ENCODE peak calls at places on chromosomes 3 and 15, in six cellular contexts. One of them, this sample, is unnamed.
A peak's percentile ranks its signal among the peaks of the same experiment; 100 is the strongest.

GRCh38 chr3:25365636-25366035 is 62.4 kb upstream of the RARB start:
- DNase-seq in activated gamma-delta T cell treated with anti-CD3 and anti-CD28 coated beads, Interleukin-2, amount 50 U/mL, for 16 hours: no peak
- DNase-seq in WTC11: no peak
- DNase-seq in transverse colon: no peak
- DNase-seq in EL: no peak
- DNase-seq in hepatocyte: peak; percentile 19
- DNase-seq in this sample: no peak

GRCh38 chr15:42608767-42609488 is 33.5 kb downstream of the STARD9 start:
- DNase-seq in activated gamma-delta T cell treated with anti-CD3 and anti-CD28 coated beads, Interleukin-2, amount 50 U/mL, for 16 hours: no peak
- DNase-seq in WTC11: no peak
- DNase-seq in transverse colon: no peak
- DNase-seq in EL: no peak
- DNase-seq in hepatocyte: no peak
- DNase-seq in this sample: no peak

GRCh38 chr3:61649381-61650170 is 88.2 kb downstream of the PTPRG start:
- DNase-seq in activated gamma-delta T cell treated with anti-CD3 and anti-CD28 coated beads, Interleukin-2, amount 50 U/mL, for 16 hours: no peak
- DNase-seq in WTC11: no peak
- DNase-seq in transverse colon: no peak
- DNase-seq in EL: no peak
- DNase-seq in hepatocyte: no peak
- DNase-seq in this sample: peak; percentile 33

GRCh38 chr3:184593201-184593922 is 31.8 kb downstream of the EPHB3 start:
- DNase-seq in activated gamma-delta T cell treated with anti-CD3 and anti-CD28 coated beads, Interleukin-2, amount 50 U/mL, for 16 hours: no peak
- DNase-seq in WTC11: no peak
- DNase-seq in transverse colon: no peak
- DNase-seq in EL: no peak
- DNase-seq in hepatocyte: no peak
- DNase-seq in this sample: peak; percentile 60

GRCh38 chr15:73322665-73323373 is 45.9 kb downstream of the HCN4 start:
- DNase-seq in activated gamma-delta T cell treated with anti-CD3 and anti-CD28 coated beads, Interleukin-2, amount 50 U/mL, for 16 hours: no peak
- DNase-seq in WTC11: no peak
- DNase-seq in transverse colon: no peak
- DNase-seq in EL: no peak
- DNase-seq in hepatocyte: no peak
- DNase-seq in this sample: no peak

GRCh38 chr15:39976291-39977274 is 42.7 kb downstream of the EIF2AK4 start:
- DNase-seq in activated gamma-delta T cell treated with anti-CD3 and anti-CD28 coated beads, Interleukin-2, amount 50 U/mL, for 16 hours: no peak
- DNase-seq in WTC11: peak; percentile 60
- DNase-seq in transverse colon: peak; percentile 51
- DNase-seq in EL: peak; percentile 74
- DNase-seq in hepatocyte: peak; percentile 66
- DNase-seq in this sample: peak; percentile 79

GRCh38 chr3:112351823-112352222 is 18.9 kb downstream of the CD200 start:
- DNase-seq in activated gamma-delta T cell treated with anti-CD3 and anti-CD28 coated beads, Interleukin-2, amount 50 U/mL, for 16 hours: no peak
- DNase-seq in WTC11: no peak
- DNase-seq in transverse colon: no peak
- DNase-seq in EL: no peak
- DNase-seq in hepatocyte: no peak
- DNase-seq in this sample: no peak

GRCh38 chr3:161126495-161126894 is 21.3 kb upstream of the B3GALNT1 start:
- DNase-seq in activated gamma-delta T cell treated with anti-CD3 and anti-CD28 coated beads, Interleukin-2, amount 50 U/mL, for 16 hours: no peak
- DNase-seq in WTC11: no peak
- DNase-seq in transverse colon: no peak
- DNase-seq in EL: no peak
- DNase-seq in hepatocyte: no peak
- DNase-seq in this sample: no peak

GRCh38 chr3:46972396-46972795 is 4.1 kb downstream of the CCDC12 start:
- DNase-seq in activated gamma-delta T cell treated with anti-CD3 and anti-CD28 coated beads, Interleukin-2, amount 50 U/mL, for 16 hours: no peak
- DNase-seq in WTC11: no peak
- DNase-seq in transverse colon: no peak
- DNase-seq in EL: no peak
- DNase-seq in hepatocyte: no peak
- DNase-seq in this sample: no peak

GRCh38 chr15:63668601-63669000 is 71.4 kb downstream of the FBXL22 start:
- DNase-seq in activated gamma-delta T cell treated with anti-CD3 and anti-CD28 coated beads, Interleukin-2, amount 50 U/mL, for 16 hours: no peak
- DNase-seq in WTC11: no peak
- DNase-seq in transverse colon: no peak
- DNase-seq in EL: no peak
- DNase-seq in hepatocyte: no peak
- DNase-seq in this sample: no peak

GRCh38 chr3:23650371-23651140 is 155.2 kb upstream of the UBE2E1 start:
- DNase-seq in activated gamma-delta T cell treated with anti-CD3 and anti-CD28 coated beads, Interleukin-2, amount 50 U/mL, for 16 hours: no peak
- DNase-seq in WTC11: no peak
- DNase-seq in transverse colon: no peak
- DNase-seq in EL: peak; percentile 90
- DNase-seq in hepatocyte: no peak
- DNase-seq in this sample: no peak

GRCh38 chr15:59255647-59256380 is 49.2 kb downstream of the LDHAL6B start:
- DNase-seq in activated gamma-delta T cell treated with anti-CD3 and anti-CD28 coated beads, Interleukin-2, amount 50 U/mL, for 16 hours: no peak
- DNase-seq in WTC11: no peak
- DNase-seq in transverse colon: peak; percentile 73
- DNase-seq in EL: no peak
- DNase-seq in hepatocyte: peak; percentile 53
- DNase-seq in this sample: no peak

GRCh38 chr15:52642386-52643361 is 36.5 kb downstream of the ATOSA start:
- DNase-seq in activated gamma-delta T cell treated with anti-CD3 and anti-CD28 coated beads, Interleukin-2, amount 50 U/mL, for 16 hours: no peak
- DNase-seq in WTC11: no peak
- DNase-seq in transverse colon: no peak
- DNase-seq in EL: peak; percentile 85
- DNase-seq in hepatocyte: no peak
- DNase-seq in this sample: no peak

GRCh38 chr15:80970018-80970657 is 19.5 kb downstream of the MESD start:
- DNase-seq in activated gamma-delta T cell treated with anti-CD3 and anti-CD28 coated beads, Interleukin-2, amount 50 U/mL, for 16 hours: peak; percentile 40
- DNase-seq in WTC11: peak; percentile 52
- DNase-seq in transverse colon: peak; percentile 58
- DNase-seq in EL: peak; percentile 61
- DNase-seq in hepatocyte: peak; percentile 84
- DNase-seq in this sample: peak; percentile 53

GRCh38 chr3:131619821-131620220 is 117.0 kb upstream of the MRPL3 start:
- DNase-seq in activated gamma-delta T cell treated with anti-CD3 and anti-CD28 coated beads, Interleukin-2, amount 50 U/mL, for 16 hours: no peak
- DNase-seq in WTC11: no peak
- DNase-seq in transverse colon: no peak
- DNase-seq in EL: no peak
- DNase-seq in hepatocyte: no peak
- DNase-seq in this sample: peak; percentile 24

GRCh38 chr3:35640736-35641135 is 1.4 kb downstream of the ARPP21 start:
- DNase-seq in activated gamma-delta T cell treated with anti-CD3 and anti-CD28 coated beads, Interleukin-2, amount 50 U/mL, for 16 hours: no peak
- DNase-seq in WTC11: no peak
- DNase-seq in transverse colon: no peak
- DNase-seq in EL: no peak
- DNase-seq in hepatocyte: no peak
- DNase-seq in this sample: no peak

GRCh38 chr15:40489274-40490175 is 18.7 kb downstream of the CHST14 start:
- DNase-seq in activated gamma-delta T cell treated with anti-CD3 and anti-CD28 coated beads, Interleukin-2, amount 50 U/mL, for 16 hours: no peak
- DNase-seq in WTC11: no peak
- DNase-seq in transverse colon: no peak
- DNase-seq in EL: no peak
- DNase-seq in hepatocyte: no peak
- DNase-seq in this sample: no peak

GRCh38 chr3:14441240-14441919 is 39.0 kb downstream of the SLC6A6 start:
- DNase-seq in activated gamma-delta T cell treated with anti-CD3 and anti-CD28 coated beads, Interleukin-2, amount 50 U/mL, for 16 hours: no peak
- DNase-seq in WTC11: no peak
- DNase-seq in transverse colon: no peak
- DNase-seq in EL: peak; percentile 58
- DNase-seq in hepatocyte: no peak
- DNase-seq in this sample: no peak

GRCh38 chr3:11717768-11718581 is 74.3 kb upstream of the VGLL4 start:
- DNase-seq in activated gamma-delta T cell treated with anti-CD3 and anti-CD28 coated beads, Interleukin-2, amount 50 U/mL, for 16 hours: no peak
- DNase-seq in WTC11: no peak
- DNase-seq in transverse colon: no peak
- DNase-seq in EL: peak; percentile 60
- DNase-seq in hepatocyte: peak; percentile 35
- DNase-seq in this sample: no peak

GRCh38 chr15:50653156-50653743 is 33.3 kb downstream of the TRPM7 start:
- DNase-seq in activated gamma-delta T cell treated with anti-CD3 and anti-CD28 coated beads, Interleukin-2, amount 50 U/mL, for 16 hours: no peak
- DNase-seq in WTC11: no peak
- DNase-seq in transverse colon: no peak
- DNase-seq in EL: no peak
- DNase-seq in hepatocyte: no peak
- DNase-seq in this sample: no peak

GRCh38 chr15:94403246-94403824 is 172.0 kb downstream of the MCTP2 start:
- DNase-seq in activated gamma-delta T cell treated with anti-CD3 and anti-CD28 coated beads, Interleukin-2, amount 50 U/mL, for 16 hours: no peak
- DNase-seq in WTC11: no peak
- DNase-seq in transverse colon: no peak
- DNase-seq in EL: no peak
- DNase-seq in hepatocyte: no peak
- DNase-seq in this sample: no peak

GRCh38 chr3:34742151-34742550 is 897.2 kb upstream of the ARPP21 start:
- DNase-seq in activated gamma-delta T cell treated with anti-CD3 and anti-CD28 coated beads, Interleukin-2, amount 50 U/mL, for 16 hours: no peak
- DNase-seq in WTC11: no peak
- DNase-seq in transverse colon: no peak
- DNase-seq in EL: no peak
- DNase-seq in hepatocyte: no peak
- DNase-seq in this sample: no peak

GRCh38 chr15:100880139-100880896 is 687 bp downstream of the ALDH1A3 start:
- DNase-seq in activated gamma-delta T cell treated with anti-CD3 and anti-CD28 coated beads, Interleukin-2, amount 50 U/mL, for 16 hours: no peak
- DNase-seq in WTC11: peak; percentile 53
- DNase-seq in transverse colon: no peak
- DNase-seq in EL: peak; percentile 26
- DNase-seq in hepatocyte: no peak
- DNase-seq in this sample: no peak

GRCh38 chr15:81071130-81071529 is 62.9 kb upstream of the CFAP161 start:
- DNase-seq in activated gamma-delta T cell treated with anti-CD3 and anti-CD28 coated beads, Interleukin-2, amount 50 U/mL, for 16 hours: no peak
- DNase-seq in WTC11: no peak
- DNase-seq in transverse colon: no peak
- DNase-seq in EL: peak; percentile 17
- DNase-seq in hepatocyte: no peak
- DNase-seq in this sample: no peak

GRCh38 chr3:141553055-141553454 is 66.2 kb downstream of the RASA2 start:
- DNase-seq in activated gamma-delta T cell treated with anti-CD3 and anti-CD28 coated beads, Interleukin-2, amount 50 U/mL, for 16 hours: no peak
- DNase-seq in WTC11: no peak
- DNase-seq in transverse colon: no peak
- DNase-seq in EL: no peak
- DNase-seq in hepatocyte: no peak
- DNase-seq in this sample: no peak

GRCh38 chr15:89416339-89417183 is 79.8 kb downstream of the RHCG start:
- DNase-seq in activated gamma-delta T cell treated with anti-CD3 and anti-CD28 coated beads, Interleukin-2, amount 50 U/mL, for 16 hours: peak; percentile 43
- DNase-seq in WTC11: peak; percentile 99
- DNase-seq in transverse colon: peak; percentile 68
- DNase-seq in EL: peak; percentile 77
- DNase-seq in hepatocyte: peak; percentile 74
- DNase-seq in this sample: peak; percentile 93

GRCh38 chr3:128301186-128302023 is 148.1 kb downstream of the EEFSEC start:
- DNase-seq in activated gamma-delta T cell treated with anti-CD3 and anti-CD28 coated beads, Interleukin-2, amount 50 U/mL, for 16 hours: no peak
- DNase-seq in WTC11: no peak
- DNase-seq in transverse colon: no peak
- DNase-seq in EL: no peak
- DNase-seq in hepatocyte: no peak
- DNase-seq in this sample: no peak

GRCh38 chr3:122794483-122794778 is 438 bp upstream of the SLC49A4 start:
- DNase-seq in activated gamma-delta T cell treated with anti-CD3 and anti-CD28 coated beads, Interleukin-2, amount 50 U/mL, for 16 hours: no peak
- DNase-seq in WTC11: no peak
- DNase-seq in transverse colon: no peak
- DNase-seq in EL: no peak
- DNase-seq in hepatocyte: no peak
- DNase-seq in this sample: no peak

GRCh38 chr3:165744025-165744424 is 93.2 kb downstream of the BCHE start:
- DNase-seq in activated gamma-delta T cell treated with anti-CD3 and anti-CD28 coated beads, Interleukin-2, amount 50 U/mL, for 16 hours: no peak
- DNase-seq in WTC11: no peak
- DNase-seq in transverse colon: no peak
- DNase-seq in EL: no peak
- DNase-seq in hepatocyte: peak; percentile 28
- DNase-seq in this sample: no peak

GRCh38 chr3:52547143-52547542 is 10.7 kb downstream of the UQCC5 start:
- DNase-seq in activated gamma-delta T cell treated with anti-CD3 and anti-CD28 coated beads, Interleukin-2, amount 50 U/mL, for 16 hours: no peak
- DNase-seq in WTC11: no peak
- DNase-seq in transverse colon: no peak
- DNase-seq in EL: no peak
- DNase-seq in hepatocyte: no peak
- DNase-seq in this sample: no peak

GRCh38 chr3:43388909-43389308 is 102.6 kb downstream of the SNRK start:
- DNase-seq in activated gamma-delta T cell treated with anti-CD3 and anti-CD28 coated beads, Interleukin-2, amount 50 U/mL, for 16 hours: no peak
- DNase-seq in WTC11: no peak
- DNase-seq in transverse colon: no peak
- DNase-seq in EL: no peak
- DNase-seq in hepatocyte: no peak
- DNase-seq in this sample: no peak

GRCh38 chr3:57971975-57972374 is 36.2 kb upstream of the FLNB start:
- DNase-seq in activated gamma-delta T cell treated with anti-CD3 and anti-CD28 coated beads, Interleukin-2, amount 50 U/mL, for 16 hours: no peak
- DNase-seq in WTC11: no peak
- DNase-seq in transverse colon: peak; percentile 97
- DNase-seq in EL: no peak
- DNase-seq in hepatocyte: peak; percentile 73
- DNase-seq in this sample: no peak

GRCh38 chr3:96863129-96863740 is 48.8 kb downstream of the EPHA6 start:
- DNase-seq in activated gamma-delta T cell treated with anti-CD3 and anti-CD28 coated beads, Interleukin-2, amount 50 U/mL, for 16 hours: no peak
- DNase-seq in WTC11: peak; percentile 41
- DNase-seq in transverse colon: peak; percentile 9
- DNase-seq in EL: peak; percentile 0
- DNase-seq in hepatocyte: peak; percentile 72
- DNase-seq in this sample: peak; percentile 37

GRCh38 chr3:49873623-49874022 is 3.9 kb upstream of the CAMKV start:
- DNase-seq in activated gamma-delta T cell treated with anti-CD3 and anti-CD28 coated beads, Interleukin-2, amount 50 U/mL, for 16 hours: no peak
- DNase-seq in WTC11: no peak
- DNase-seq in transverse colon: peak; percentile 82
- DNase-seq in EL: no peak
- DNase-seq in hepatocyte: peak; percentile 86
- DNase-seq in this sample: no peak

GRCh38 chr15:83982748-83983147 is 252.8 kb upstream of the GOLGA6L4 start:
- DNase-seq in activated gamma-delta T cell treated with anti-CD3 and anti-CD28 coated beads, Interleukin-2, amount 50 U/mL, for 16 hours: no peak
- DNase-seq in WTC11: no peak
- DNase-seq in transverse colon: no peak
- DNase-seq in EL: no peak
- DNase-seq in hepatocyte: no peak
- DNase-seq in this sample: no peak

GRCh38 chr15:99493461-99493860 is 72.3 kb upstream of the MEF2A start:
- DNase-seq in activated gamma-delta T cell treated with anti-CD3 and anti-CD28 coated beads, Interleukin-2, amount 50 U/mL, for 16 hours: no peak
- DNase-seq in WTC11: no peak
- DNase-seq in transverse colon: no peak
- DNase-seq in EL: no peak
- DNase-seq in hepatocyte: no peak
- DNase-seq in this sample: no peak

This sample was measured in WERI-Rb-1.